ENCODE peak calls at places on chromosomes 3 and 15, in eight cellular contexts. O is neural crest cell; A is HT-29; Q is NCI-H2107; I is pons; Y is fibroblast of gingiva; V is activated CD8-positive, alpha-beta memory T cell treated with anti-CD3 and anti-CD28 coated beads for 24 hours; P is midbrain. C is an unnamed sample.
A peak's percentile ranks its signal among the peaks of the same experiment; 100 is the strongest.

GRCh38 chr3:70360985-70361384 is 48.5 kb upstream of the MDFIC2 start:
- DNase-seq in I (no peak), Q (no peak), O (no peak), Y (no peak), P (no peak), V (no peak), A (no peak), C (no peak)

GRCh38 chr15:56965614-56966013 is 47.2 kb downstream of the TCF12 start:
- DNase-seq in Y (no peak), O (no peak), I (no peak), V (no peak), A (peak; percentile 49), Q (no peak), P (no peak), C (no peak)

GRCh38 chr3:171353423-171353822 is 106.8 kb downstream of the TNIK start:
- DNase-seq in Q (no peak), Y (no peak), O (no peak), I (no peak), A (no peak), P (no peak), V (no peak), C (no peak)

GRCh38 chr3:184333700-184334099 is 3.7 kb upstream of the FAM131A start:
- DNase-seq in V (no peak), O (no peak), Q (no peak), P (no peak), A (no peak), Y (no peak), I (no peak), C (no peak)

GRCh38 chr15:75531041-75531450 is 48.1 kb downstream of the PTPN9 start:
- DNase-seq in P (peak; percentile 58), Q (no peak), Y (peak; percentile 70), V (no peak), O (no peak), I (peak; percentile 72), A (no peak), C (peak; percentile 50)

GRCh38 chr3:59388555-59389280 is 338.9 kb upstream of the CFAP20DC start:
- DNase-seq in Q (no peak), I (no peak), A (no peak), Y (no peak), P (no peak), V (no peak), O (no peak), C (no peak)

GRCh38 chr3:126848991-126849390 is 133.9 kb upstream of the PLXNA1 start:
- DNase-seq in A (no peak), P (no peak), I (no peak), Y (no peak), Q (no peak), V (no peak), O (no peak), C (no peak)

GRCh38 chr3:68988740-68989139 is 24.7 kb downstream of the EOGT start:
- DNase-seq in O (no peak), A (no peak), Y (peak; percentile 84), P (no peak), V (no peak), I (no peak), Q (no peak), C (no peak)

GRCh38 chr3:100257601-100258000 is 3.2 kb upstream of the TBC1D23 start:
- DNase-seq in O (no peak), I (no peak), A (no peak), V (no peak), P (no peak), Y (no peak), Q (no peak), C (no peak)

GRCh38 chr3:71710906-71711494 is 14.2 kb downstream of the EIF4E3 start:
- DNase-seq in P (peak; percentile 65), Y (peak; percentile 57), V (no peak), Q (no peak), O (no peak), I (peak; percentile 89), A (peak; percentile 41), C (peak; percentile 72)

GRCh38 chr3:43969944-43970343 is 271.7 kb upstream of the TOPAZ1 start:
- DNase-seq in V (no peak), Y (no peak), O (no peak), Q (no peak), P (no peak), I (no peak), A (no peak), C (no peak)

C was measured in cerebellar cortex.